ENCODE peak calls at places on chromosome 19, in four cellular contexts. P, Q, N and V are unnamed samples.

GRCh38 chr19:17337675-17338439 is 504 bp downstream of the GTPBP3 start:
- DNase-seq in N (no peak), P (no peak), Q (no peak), V (peak; percentile 69)

GRCh38 chr19:51422053-51422448 is 4.6 kb upstream of the SIGLEC10 start:
- DNase-seq in N (peak; percentile 93), P (peak; percentile 12), Q (peak; percentile 59), V (peak; percentile 53)

GRCh38 chr19:1264801-1265610 is 4.1 kb upstream of the CIRBP start:
- DNase-seq in N (peak; percentile 92), Q (peak; percentile 88), P (peak; percentile 76), V (no peak)

GRCh38 chr19:12117203-12117970 is 22.8 kb downstream of the ZNF20 start:
- DNase-seq in P (no peak), N (no peak), Q (no peak), V (no peak)

GRCh38 chr19:10966809-10967208 is 6.0 kb downstream of the SMARCA4 start:
- DNase-seq in Q (no peak), N (no peak), P (no peak), V (no peak)

GRCh38 chr19:49669511-49669910 is 3.8 kb downstream of the BCL2L12 start:
- DNase-seq in Q (no peak), P (no peak), N (no peak), V (no peak)

GRCh38 chr19:38142176-38143035 is 81.6 kb downstream of the DPF1 start:
- DNase-seq in Q (peak; percentile 28), N (peak; percentile 74), P (peak; percentile 12), V (no peak)

GRCh38 chr19:37362733-37363132 is 8.2 kb upstream of the ZNF527 start:
- DNase-seq in Q (no peak), N (no peak), P (no peak), V (peak; percentile 10)

GRCh38 chr19:51318687-51319675 is 7.5 kb downstream of the IGLON5 start:
- DNase-seq in P (no peak), Q (no peak), N (no peak), V (no peak)

GRCh38 chr19:38792250-38793111 is 3.5 kb downstream of the LGALS7B start:
- DNase-seq in P (no peak), N (no peak), Q (no peak), V (no peak)

GRCh38 chr19:35247526-35248309 is 1.1 kb upstream of the LSR start:
- DNase-seq in N (peak; percentile 94), Q (no peak), P (no peak), V (peak; percentile 87)

GRCh38 chr19:50897191-50897607 is 14.0 kb downstream of the KLK4 start:
- DNase-seq in Q (no peak), N (no peak), P (no peak), V (no peak)

GRCh38 chr19:41940443-41941409 is 12.5 kb upstream of the ERFL start:
- DNase-seq in Q (no peak), N (no peak), P (no peak), V (no peak)

GRCh38 chr19:55545443-55545842 is at the start of gene SBK3:
- DNase-seq in P (no peak), N (no peak), Q (no peak), V (no peak)
- H3K4me1 ChIP-seq in P (peaks cover 21% of the 10 kb centered on the region), N (no peaks in the 10 kb centered on the region), Q (peaks cover 26% of the 10 kb centered on the region), V (no peaks in the 10 kb centered on the region)

DNA sequence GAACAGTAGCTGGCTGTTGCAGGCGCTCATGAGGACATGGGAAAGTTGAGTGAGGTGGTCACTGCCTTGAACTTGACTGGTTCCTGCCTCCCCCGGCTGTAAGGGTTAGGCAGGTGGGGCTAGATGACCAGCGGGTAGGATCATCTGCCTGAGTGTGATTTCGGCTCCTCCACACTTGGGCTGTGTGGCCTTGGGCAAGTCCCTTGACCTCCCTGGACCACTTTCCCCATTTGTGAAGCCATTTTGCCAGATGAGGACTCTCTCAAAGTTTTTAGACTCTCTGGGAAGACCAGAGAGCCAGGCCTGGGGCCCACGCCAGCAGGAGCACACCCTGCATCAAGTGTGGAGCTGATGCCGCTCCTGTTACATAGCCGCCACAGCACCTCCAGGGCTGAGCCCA is 9.5 kb downstream of the PPP1R37 start:
- DNase-seq in Q (no peak), P (no peak), N (no peak), V (no peak)
- H3K27ac ChIP-seq in Q (no peak overlapping the region), P (no peak overlapping the region), N (peak overlapping the region; percentile 94), V (no peak overlapping the region)

DNA sequence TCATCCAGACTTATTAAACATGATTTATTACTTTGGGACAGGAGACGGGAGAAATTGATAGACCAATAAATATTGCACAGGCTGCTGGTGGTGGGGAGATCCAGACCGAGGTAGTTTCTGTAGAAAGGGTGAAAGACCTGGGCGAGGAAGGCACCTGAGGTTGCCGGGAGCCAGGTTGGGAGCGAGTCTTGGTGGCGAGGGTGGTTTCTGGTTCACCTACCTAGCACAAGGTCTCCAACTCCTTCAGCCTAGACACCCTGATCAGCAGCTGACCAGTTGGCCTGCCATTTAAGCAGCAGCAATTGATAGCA is 7.0 kb downstream of the EMP3 start:
- DNase-seq in P (no peak), N (no peak), Q (no peak), V (no peak)
- H2AFZ ChIP-seq in P (no peak overlapping the region), N (no peak overlapping the region), Q (no peak overlapping the region), V (peak overlapping the region; percentile 6)

DNA sequence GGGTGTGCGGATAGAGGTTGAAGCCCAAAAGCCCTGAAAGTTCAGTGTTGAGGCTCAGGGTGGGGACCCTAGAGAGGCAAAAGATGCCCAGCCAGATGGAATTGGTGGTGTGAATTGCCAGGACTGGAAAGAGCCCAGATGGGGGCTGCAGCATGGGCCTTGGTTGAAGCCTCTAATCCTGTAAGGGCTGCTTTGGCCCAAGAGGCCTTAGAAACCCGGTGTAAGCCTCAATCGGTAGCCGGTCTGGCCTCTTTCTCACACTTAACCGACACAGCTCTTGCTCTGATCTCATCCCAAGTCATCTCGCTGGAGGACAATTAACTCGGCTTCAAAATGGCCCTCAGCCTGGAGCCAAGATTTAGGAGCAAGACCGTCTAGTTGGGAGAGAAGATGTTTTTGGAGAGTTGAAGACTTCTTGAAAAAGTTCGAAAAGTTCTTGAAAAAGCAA is 2.0 kb downstream of the TPM4 start:
- DNase-seq in N (no peak), P (peak; percentile 59), Q (peak; percentile 69), V (peak; percentile 68)
- H3K4me1 ChIP-seq in N (peaks cover 20% of the 10 kb centered on the region), P (peaks cover 41% of the 10 kb centered on the region), Q (peaks cover 23% of the 10 kb centered on the region), V (peaks cover 18% of the 10 kb centered on the region)

DNA sequence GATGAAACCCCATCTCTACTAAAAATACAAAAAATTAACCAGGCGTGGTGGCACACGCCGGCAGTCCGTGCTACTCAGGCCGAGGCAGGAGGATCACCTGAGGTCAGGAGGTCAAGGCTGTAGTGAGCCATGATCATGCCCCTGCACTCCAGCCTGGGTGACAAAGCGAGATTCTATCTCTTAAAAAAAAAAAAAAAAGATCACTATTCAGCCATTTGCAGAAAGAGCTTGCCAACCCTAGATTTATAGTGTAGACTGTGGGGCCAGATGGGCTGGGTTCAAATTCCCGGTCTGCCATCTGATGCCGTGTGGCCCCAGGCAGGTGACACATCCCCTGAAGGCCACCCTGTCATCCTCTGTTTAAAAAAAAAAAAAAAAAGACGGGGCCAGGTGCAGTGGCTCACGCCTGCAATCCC is 28.9 kb downstream of the SMIM24 start:
- DNase-seq in N (no peak), Q (no peak), P (no peak), V (no peak)
- H3K27ac ChIP-seq in N (peak overlapping the region; percentile 87), Q (peak overlapping the region; percentile 67), P (peak overlapping the region; percentile 93), V (no peak overlapping the region)